ENCODE peak calls at places on chromosomes 13 and 19, in four cellular contexts. O, Q, T and W are unnamed samples. For H3K4me1, the result is how much of the 10 kb centered on the place peaks cover.

GRCh38 chr19:8017808-8018207 is 12.4 kb upstream of the ELAVL1 start:
- DNase-seq in O (peak), Q (no peak), T (peak), W (no peak)

GRCh38 chr13:31747966-31748365 is 8.6 kb downstream of the RXFP2 start:
- DNase-seq in O (no peak), Q (no peak), T (no peak), W (no peak)

GRCh38 chr13:31870511-31870910 is 131.2 kb downstream of the RXFP2 start:
- DNase-seq in O (no peak), Q (no peak), T (no peak), W (no peak)

GRCh38 chr19:49687566-49688316 is 1.7 kb upstream of the ADM5 start:
- DNase-seq in O (no peak), Q (no peak), T (no peak), W (no peak)

GRCh38 chr13:29923554-29924481 is 73.4 kb upstream of the UBL3 start:
- DNase-seq in O (peak), Q (peak), T (peak), W (peak)

GRCh38 chr19:14089662-14090508 is 666 bp downstream of the SAMD1 start:
- DNase-seq in O (no peak), Q (no peak), T (peak), W (no peak)

GRCh38 chr13:24228852-24229458 is 68.4 kb downstream of the SPATA13 start:
- DNase-seq in O (peak), Q (peak), T (peak), W (no peak)

GRCh38 chr19:46601318-46602224 is at the start of gene CALM3:
- DNase-seq in O (no peak), Q (no peak), T (peak), W (no peak)

GRCh38 chr19:11279505-11280236 is 16.3 kb upstream of the TSPAN16 start:
- DNase-seq in O (no peak), Q (no peak), T (no peak), W (no peak)

GRCh38 chr19:8638078-8638619 is 7.7 kb downstream of the NFILZ start:
- DNase-seq in O (peak), Q (no peak), T (no peak), W (peak)

GRCh38 chr13:78499802-78500201 is 103.5 kb downstream of the POU4F1 start:
- DNase-seq in O (no peak), Q (no peak), T (no peak), W (no peak)

GRCh38 chr19:10104665-10105221 is 1.4 kb upstream of the PPAN start:
- DNase-seq in O (no peak), Q (no peak), T (peak), W (no peak)

GRCh38 chr13:31964168-31964567 is 67.4 kb upstream of the FRY start:
- DNase-seq in O (no peak), Q (no peak), T (no peak), W (no peak)

GRCh38 chr13:27765650-27766049 is 26.6 kb upstream of the GSX1 start:
- DNase-seq in O (no peak), Q (no peak), T (no peak), W (no peak)

GRCh38 chr19:57709616-57710015 is 612 bp upstream of the ZNF154 start:
- DNase-seq in O (no peak), Q (no peak), T (no peak), W (no peak)

GRCh38 chr19:29743681-29744080 is 28.6 kb upstream of the C19orf12 start:
- DNase-seq in O (no peak), Q (no peak), T (no peak), W (no peak)

GRCh38 chr19:30799854-30800755 is 427.9 kb downstream of the ZNF536 start:
- DNase-seq in O (peak), Q (no peak), T (peak), W (no peak)

GRCh38 chr19:46990998-46991676 is 28.5 kb upstream of the NPAS1 start:
- DNase-seq in O (peak), Q (peak), T (peak), W (peak)

GRCh38 chr13:51303882-51304281 is 35.6 kb upstream of the SERPINE3 start:
- DNase-seq in O (no peak), Q (no peak), T (no peak), W (no peak)

GRCh38 chr13:58085819-58086218 is 454.3 kb downstream of the PCDH17 start:
- DNase-seq in O (no peak), Q (no peak), T (no peak), W (no peak)

GRCh38 chr13:77650409-77650808 is 47.1 kb upstream of the SLAIN1 start:
- DNase-seq in O (no peak), Q (no peak), T (no peak), W (no peak)

GRCh38 chr13:111315347-111315995 is 5.0 kb upstream of the TEX29 start:
- DNase-seq in O (no peak), Q (no peak), T (no peak), W (no peak)

GRCh38 chr19:2577722-2578335 is 101.9 kb downstream of the GADD45B start:
- DNase-seq in O (no peak), Q (no peak), T (no peak), W (no peak)

GRCh38 chr19:48715681-48716171 is 3.8 kb downstream of the MAMSTR start:
- DNase-seq in O (no peak), Q (no peak), T (no peak), W (no peak)

GRCh38 chr19:51807111-51807701 is 12.2 kb downstream of the FPR3 start:
- DNase-seq in O (peak), Q (no peak), T (peak), W (no peak)

GRCh38 chr13:94427313-94427712 is 52.2 kb downstream of the DCT start:
- DNase-seq in O (no peak), Q (no peak), T (no peak), W (no peak)

GRCh38 chr19:3151563-3152430 is 16.0 kb downstream of the GNA15 start:
- DNase-seq in O (no peak), Q (no peak), T (no peak), W (no peak)

GRCh38 chr19:49182848-49183375 is 25.3 kb downstream of the TRPM4 start:
- DNase-seq in O (no peak), Q (no peak), T (peak), W (no peak)

GRCh38 chr19:12983561-12984142 is 11.6 kb upstream of the NFIX start:
- DNase-seq in O (peak), Q (peak), T (peak), W (peak)

GRCh38 chr19:46351241-46352041 is 4.6 kb downstream of the PPP5C start:
- DNase-seq in O (no peak), Q (no peak), T (no peak), W (no peak)

GRCh38 chr19:33668968-33669367 is 47.2 kb downstream of the CHST8 start:
- DNase-seq in O (peak), Q (no peak), T (no peak), W (no peak)

GRCh38 chr19:29098863-29099481 is 114.0 kb downstream of the UQCRFS1 start:
- DNase-seq in O (no peak), Q (no peak), T (no peak), W (peak)

GRCh38 chr13:33626407-33626806 is 191.5 kb upstream of the RFC3 start:
- DNase-seq in O (no peak), Q (no peak), T (no peak), W (no peak)

GRCh38 chr13:44919103-44919804 is 70.0 kb downstream of the NUFIP1 start:
- DNase-seq in O (no peak), Q (no peak), T (no peak), W (no peak)

GRCh38 chr13:44918323-44919102 is 70.8 kb downstream of the NUFIP1 start:
- DNase-seq in O (peak), Q (peak), T (peak), W (peak)

GRCh38 chr13:44921931-44922758 is 67.1 kb downstream of the NUFIP1 start:
- DNase-seq in O (peak), Q (peak), T (no peak), W (peak)

GRCh38 chr13:44921478-44921877 is 67.8 kb downstream of the NUFIP1 start:
- DNase-seq in O (peak), Q (no peak), T (no peak), W (no peak)

DNA sequence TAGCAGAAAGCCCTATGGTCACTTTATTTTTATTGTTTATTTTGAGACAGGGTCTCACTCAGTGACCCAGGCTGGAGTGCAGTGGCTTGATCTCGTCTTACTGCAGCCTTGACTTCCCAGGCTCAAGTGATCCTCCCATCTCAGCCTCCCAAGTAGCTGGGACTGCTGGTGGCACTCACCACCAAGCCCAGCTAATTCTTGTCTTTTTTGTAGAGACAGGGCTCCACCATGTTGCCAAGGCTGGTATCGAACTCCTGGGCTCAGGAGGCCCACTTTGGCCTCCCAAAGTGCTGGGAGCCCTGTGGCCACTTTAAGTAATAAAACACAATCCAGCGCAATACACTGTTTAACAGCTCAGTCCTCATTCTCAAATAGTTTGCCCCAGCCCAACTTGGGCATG is 69.3 kb downstream of the NUFIP1 start:
- DNase-seq in O (no peak), Q (peak), T (no peak), W (no peak)
- H3K4me1 ChIP-seq in O (under half), Q (under half), T (under half), W (under half)

GRCh38 chr19:4738734-4739133 is 15.1 kb upstream of the DPP9 start:
- DNase-seq in O (no peak), Q (no peak), T (no peak), W (no peak)
- TF ChIP-seq TCF7L2 in O (no peak), Q (no peak), T (no peak), W (no peak)

GRCh38 chr19:1274852-1275259 is 474 bp upstream of the FAM174C start:
- DNase-seq in O (no peak), Q (no peak), T (no peak), W (no peak)
- TF ChIP-seq REST in O (no peak), Q (no peak), T (peak), W (no peak)

DNA sequence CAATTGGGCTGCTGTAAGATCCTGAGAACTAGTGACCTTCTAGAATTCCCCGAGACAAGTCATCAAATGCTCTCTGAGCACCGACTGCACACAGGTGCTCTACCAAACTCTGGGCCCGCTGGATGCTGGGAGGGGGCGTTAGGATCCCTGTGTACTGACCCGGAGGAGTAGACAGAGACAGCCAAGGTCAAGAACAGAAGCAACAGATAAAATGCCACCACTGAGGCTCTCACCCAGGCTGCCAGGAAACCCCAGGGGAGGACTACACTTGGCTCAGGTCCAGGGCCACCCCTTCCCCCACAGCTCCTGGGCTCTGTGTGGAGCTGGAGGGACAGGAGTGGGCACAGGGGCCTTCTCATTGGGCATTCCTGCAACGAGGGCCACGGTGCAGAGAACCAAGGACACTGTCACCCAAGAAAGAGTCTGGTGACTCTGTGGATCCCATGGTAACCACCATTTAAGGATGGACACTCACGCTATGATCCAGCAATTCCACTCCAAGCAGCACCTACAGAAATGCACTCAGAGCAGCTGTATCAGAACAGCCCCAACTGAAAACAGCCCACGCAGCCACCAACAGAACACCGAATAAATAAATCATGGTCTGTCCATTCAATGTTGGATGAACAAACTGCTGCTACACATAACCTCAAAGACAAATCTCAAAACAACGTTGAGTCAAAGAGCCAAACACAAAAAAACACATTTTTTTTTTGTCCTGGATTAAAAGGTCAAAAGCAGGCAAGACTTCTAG is 16.8 kb upstream of the SLC35E1 start:
- DNase-seq in O (no peak), Q (no peak), T (no peak), W (no peak)
- H3K4me1 ChIP-seq in O (under half), Q (under half), T (under half), W (half or more)

GRCh38 chr13:71621152-71622124 is 245.6 kb downstream of the DACH1 start:
- DNase-seq in O (no peak), Q (no peak), T (no peak), W (no peak)
- TF ChIP-seq TCF7L2 in O (no peak), Q (no peak), T (no peak), W (no peak)

DNA sequence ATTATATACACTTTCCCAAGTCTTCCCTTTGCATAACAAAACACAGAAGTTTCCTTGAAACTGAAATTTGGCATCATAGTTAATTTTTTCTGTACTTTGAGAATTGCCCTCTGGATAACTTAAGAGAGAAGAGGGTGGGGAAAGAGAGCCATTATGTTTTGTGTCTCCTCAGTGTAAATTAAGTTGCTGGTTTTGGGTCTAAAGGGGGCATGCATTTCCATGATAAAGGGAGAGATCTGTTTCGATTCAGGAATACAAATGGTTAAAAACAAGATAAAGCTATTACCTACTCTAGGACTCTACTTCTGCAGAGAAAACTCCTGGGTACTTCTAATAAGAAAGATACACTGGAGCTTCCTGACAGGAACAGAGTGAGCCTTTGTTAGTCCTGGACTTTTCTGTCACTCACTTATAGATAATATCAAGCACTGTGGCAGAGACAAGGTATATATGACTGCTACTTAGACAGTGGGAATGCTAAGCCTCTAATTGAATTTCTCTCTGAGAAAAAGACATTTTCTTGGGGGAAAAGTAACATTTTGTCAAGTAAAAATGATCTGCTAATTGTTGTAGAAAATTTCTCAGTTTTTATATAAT is 142.8 kb upstream of the PCDH9 start:
- DNase-seq in O (no peak), Q (no peak), T (no peak), W (no peak)
- TF ChIP-seq REST in O (no peak), Q (no peak), T (no peak), W (no peak)